ENCODE peak calls at places on chromosome 5, in eight cellular contexts. One of them, this sample, is unnamed. For H3K36me3, the result is how much of the 10 kb centered on the place peaks cover.

GRCh38 chr5:2780421-2781171 is 29.1 kb upstream of the IRX2 start:
- DNase-seq in ovary: no peak
- DNase-seq in tibial artery: no peak
- DNase-seq in esophagus squamous epithelium: no peak
- DNase-seq in WERI-Rb-1: no peak
- DNase-seq in HCT116: no peak
- DNase-seq in hepatocyte: peak
- DNase-seq in SJSA1: no peak
- DNase-seq in this sample: no peak

GRCh38 chr5:170757182-170757601 is 26.3 kb upstream of the GABRP start:
- DNase-seq in WERI-Rb-1: no peak
- DNase-seq in SJSA1: peak
- DNase-seq in tibial artery: peak
- DNase-seq in ovary: no peak
- DNase-seq in hepatocyte: peak
- DNase-seq in esophagus squamous epithelium: no peak
- DNase-seq in HCT116: no peak
- DNase-seq in this sample: no peak

GRCh38 chr5:96657068-96657467 is 5.1 kb upstream of the CAST start:
- DNase-seq in ovary: no peak
- DNase-seq in WERI-Rb-1: no peak
- DNase-seq in SJSA1: peak
- DNase-seq in esophagus squamous epithelium: no peak
- DNase-seq in hepatocyte: peak
- DNase-seq in HCT116: peak
- DNase-seq in tibial artery: peak
- DNase-seq in this sample: no peak

GRCh38 chr5:52269395-52269794 is 518.3 kb upstream of the ITGA1 start:
- DNase-seq in SJSA1: no peak
- DNase-seq in WERI-Rb-1: no peak
- DNase-seq in esophagus squamous epithelium: no peak
- DNase-seq in ovary: no peak
- DNase-seq in HCT116: no peak
- DNase-seq in hepatocyte: no peak
- DNase-seq in tibial artery: no peak
- DNase-seq in this sample: no peak

GRCh38 chr5:56172225-56172624 is 60.9 kb downstream of the ANKRD55 start:
- DNase-seq in esophagus squamous epithelium: no peak
- DNase-seq in hepatocyte: no peak
- DNase-seq in ovary: no peak
- DNase-seq in HCT116: no peak
- DNase-seq in tibial artery: no peak
- DNase-seq in WERI-Rb-1: no peak
- DNase-seq in SJSA1: no peak
- DNase-seq in this sample: no peak

GRCh38 chr5:139131062-139131856 is 66.9 kb downstream of the SIL1 start:
- DNase-seq in SJSA1: no peak
- DNase-seq in esophagus squamous epithelium: no peak
- DNase-seq in tibial artery: peak
- DNase-seq in WERI-Rb-1: no peak
- DNase-seq in HCT116: no peak
- DNase-seq in hepatocyte: peak
- DNase-seq in ovary: peak
- DNase-seq in this sample: no peak

GRCh38 chr5:151520294-151520693 is 70.8 kb downstream of the FAT2 start:
- DNase-seq in ovary: no peak
- DNase-seq in tibial artery: no peak
- DNase-seq in SJSA1: no peak
- DNase-seq in hepatocyte: no peak
- DNase-seq in esophagus squamous epithelium: no peak
- DNase-seq in WERI-Rb-1: no peak
- DNase-seq in HCT116: no peak
- DNase-seq in this sample: no peak

GRCh38 chr5:5678909-5679308 is 256.4 kb downstream of the ICE1 start:
- DNase-seq in SJSA1: peak
- DNase-seq in hepatocyte: no peak
- DNase-seq in esophagus squamous epithelium: no peak
- DNase-seq in HCT116: no peak
- DNase-seq in tibial artery: peak
- DNase-seq in WERI-Rb-1: no peak
- DNase-seq in ovary: no peak
- DNase-seq in this sample: no peak

GRCh38 chr5:78716221-78716620 is 67.6 kb upstream of the LHFPL2 start:
- DNase-seq in tibial artery: no peak
- DNase-seq in esophagus squamous epithelium: no peak
- DNase-seq in WERI-Rb-1: no peak
- DNase-seq in HCT116: no peak
- DNase-seq in hepatocyte: peak
- DNase-seq in SJSA1: peak
- DNase-seq in ovary: no peak
- DNase-seq in this sample: no peak

GRCh38 chr5:4758550-4758949 is 381.6 kb upstream of the ADAMTS16 start:
- DNase-seq in esophagus squamous epithelium: no peak
- DNase-seq in WERI-Rb-1: no peak
- DNase-seq in hepatocyte: no peak
- DNase-seq in ovary: no peak
- DNase-seq in HCT116: no peak
- DNase-seq in tibial artery: no peak
- DNase-seq in SJSA1: no peak
- DNase-seq in this sample: no peak

GRCh38 chr5:54229041-54229780 is 81.2 kb downstream of the ARL15 start:
- DNase-seq in SJSA1: peak
- DNase-seq in WERI-Rb-1: peak
- DNase-seq in HCT116: peak
- DNase-seq in ovary: peak
- DNase-seq in hepatocyte: peak
- DNase-seq in esophagus squamous epithelium: no peak
- DNase-seq in tibial artery: peak
- DNase-seq in this sample: no peak

GRCh38 chr5:93378073-93378472 is 202.9 kb downstream of the NR2F1-AS1 start:
- DNase-seq in HCT116: no peak
- DNase-seq in ovary: no peak
- DNase-seq in WERI-Rb-1: no peak
- DNase-seq in esophagus squamous epithelium: no peak
- DNase-seq in hepatocyte: no peak
- DNase-seq in SJSA1: no peak
- DNase-seq in tibial artery: no peak
- DNase-seq in this sample: no peak

GRCh38 chr5:108966910-108967309 is 219.2 kb downstream of the FER start:
- DNase-seq in HCT116: no peak
- DNase-seq in esophagus squamous epithelium: no peak
- DNase-seq in ovary: no peak
- DNase-seq in hepatocyte: no peak
- DNase-seq in SJSA1: no peak
- DNase-seq in tibial artery: no peak
- DNase-seq in WERI-Rb-1: no peak
- DNase-seq in this sample: no peak

GRCh38 chr5:27130587-27130986 is 92.2 kb upstream of the CDH9 start:
- DNase-seq in hepatocyte: no peak
- DNase-seq in esophagus squamous epithelium: no peak
- DNase-seq in SJSA1: no peak
- DNase-seq in ovary: no peak
- DNase-seq in HCT116: no peak
- DNase-seq in WERI-Rb-1: no peak
- DNase-seq in tibial artery: no peak
- DNase-seq in this sample: no peak

GRCh38 chr5:112279082-112279481 is 140.0 kb downstream of the EPB41L4A start:
- DNase-seq in hepatocyte: no peak
- DNase-seq in ovary: no peak
- DNase-seq in SJSA1: no peak
- DNase-seq in tibial artery: no peak
- DNase-seq in esophagus squamous epithelium: no peak
- DNase-seq in WERI-Rb-1: no peak
- DNase-seq in HCT116: no peak
- DNase-seq in this sample: no peak

GRCh38 chr5:73815631-73816030 is 189.6 kb downstream of the ARHGEF28 start:
- DNase-seq in esophagus squamous epithelium: no peak
- DNase-seq in SJSA1: no peak
- DNase-seq in WERI-Rb-1: no peak
- DNase-seq in HCT116: no peak
- DNase-seq in hepatocyte: no peak
- DNase-seq in ovary: no peak
- DNase-seq in tibial artery: no peak
- DNase-seq in this sample: no peak

GRCh38 chr5:55427157-55427556 is 107.6 kb downstream of the PLPP1 start:
- DNase-seq in HCT116: no peak
- DNase-seq in ovary: no peak
- DNase-seq in tibial artery: no peak
- DNase-seq in SJSA1: peak
- DNase-seq in WERI-Rb-1: no peak
- DNase-seq in hepatocyte: peak
- DNase-seq in esophagus squamous epithelium: no peak
- DNase-seq in this sample: no peak

GRCh38 chr5:1801954-1802295 is 718 bp downstream of the NDUFS6 start:
- DNase-seq in SJSA1: no peak
- DNase-seq in WERI-Rb-1: peak
- DNase-seq in ovary: no peak
- DNase-seq in tibial artery: no peak
- DNase-seq in HCT116: no peak
- DNase-seq in hepatocyte: peak
- DNase-seq in esophagus squamous epithelium: no peak
- DNase-seq in this sample: no peak

GRCh38 chr5:8577792-8578191 is 708.8 kb downstream of the MTRR start:
- DNase-seq in ovary: no peak
- DNase-seq in HCT116: no peak
- DNase-seq in WERI-Rb-1: no peak
- DNase-seq in esophagus squamous epithelium: no peak
- DNase-seq in hepatocyte: no peak
- DNase-seq in tibial artery: no peak
- DNase-seq in SJSA1: no peak
- DNase-seq in this sample: no peak
- H3K36me3 ChIP-seq in ovary: under half
- H3K36me3 ChIP-seq in HCT116: under half
- H3K36me3 ChIP-seq in WERI-Rb-1: under half
- H3K36me3 ChIP-seq in esophagus squamous epithelium: under half
- H3K36me3 ChIP-seq in hepatocyte: under half
- H3K36me3 ChIP-seq in tibial artery: under half
- H3K36me3 ChIP-seq in SJSA1: under half
- H3K36me3 ChIP-seq in this sample: under half

DNA sequence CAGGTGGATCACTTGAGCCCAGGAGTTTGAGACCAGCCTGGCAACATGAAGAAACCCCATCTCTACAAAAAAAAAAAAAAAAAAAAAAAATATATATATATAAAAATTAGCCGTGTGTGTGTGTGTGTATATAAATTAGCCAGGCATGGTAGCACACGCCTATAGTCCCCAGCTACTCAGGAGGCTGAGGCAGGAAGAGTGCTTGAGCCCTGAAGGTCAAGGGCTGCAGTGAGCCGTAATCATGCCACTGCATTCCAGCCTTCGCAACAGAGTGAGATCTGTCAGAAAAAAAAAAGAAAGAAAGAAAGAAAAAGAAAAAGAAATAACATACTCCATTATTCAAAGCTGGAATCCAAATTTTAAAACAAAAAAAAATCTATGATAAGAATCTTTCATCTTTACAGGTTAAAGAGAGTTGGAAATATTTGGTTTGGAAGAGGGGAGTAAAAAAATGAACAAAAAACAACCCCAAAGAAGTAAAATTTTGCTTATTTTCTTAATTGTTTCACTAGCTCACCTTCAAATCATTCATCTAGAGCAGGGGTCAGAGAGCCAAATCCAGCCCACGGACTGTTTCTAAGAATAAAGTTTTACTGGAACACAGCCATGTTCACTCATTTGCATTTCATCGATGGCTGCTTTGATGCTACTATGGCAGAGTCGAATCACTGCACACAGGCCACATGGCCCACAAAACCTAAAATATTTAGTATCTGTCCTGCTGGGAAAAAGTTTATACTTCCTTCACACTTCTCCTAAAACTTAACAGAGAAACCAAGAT is 109.9 kb downstream of the DROSHA start:
- DNase-seq in hepatocyte: no peak
- DNase-seq in HCT116: no peak
- DNase-seq in tibial artery: no peak
- DNase-seq in SJSA1: no peak
- DNase-seq in esophagus squamous epithelium: no peak
- DNase-seq in WERI-Rb-1: no peak
- DNase-seq in ovary: no peak
- DNase-seq in this sample: no peak
- H3K36me3 ChIP-seq in hepatocyte: under half
- H3K36me3 ChIP-seq in HCT116: under half
- H3K36me3 ChIP-seq in tibial artery: half or more
- H3K36me3 ChIP-seq in SJSA1: under half
- H3K36me3 ChIP-seq in esophagus squamous epithelium: under half
- H3K36me3 ChIP-seq in WERI-Rb-1: half or more
- H3K36me3 ChIP-seq in ovary: under half
- H3K36me3 ChIP-seq in this sample: under half

GRCh38 chr5:34460496-34460895 is 195.6 kb upstream of the RAI14 start:
- DNase-seq in tibial artery: no peak
- DNase-seq in hepatocyte: no peak
- DNase-seq in ovary: no peak
- DNase-seq in WERI-Rb-1: no peak
- DNase-seq in esophagus squamous epithelium: no peak
- DNase-seq in HCT116: no peak
- DNase-seq in SJSA1: no peak
- DNase-seq in this sample: no peak
- H3K36me3 ChIP-seq in tibial artery: under half
- H3K36me3 ChIP-seq in hepatocyte: under half
- H3K36me3 ChIP-seq in ovary: under half
- H3K36me3 ChIP-seq in WERI-Rb-1: under half
- H3K36me3 ChIP-seq in esophagus squamous epithelium: under half
- H3K36me3 ChIP-seq in HCT116: under half
- H3K36me3 ChIP-seq in SJSA1: under half
- H3K36me3 ChIP-seq in this sample: under half

GRCh38 chr5:152523964-152524363 is 118.9 kb upstream of the NMUR2 start:
- DNase-seq in HCT116: no peak
- DNase-seq in esophagus squamous epithelium: no peak
- DNase-seq in hepatocyte: no peak
- DNase-seq in ovary: no peak
- DNase-seq in WERI-Rb-1: no peak
- DNase-seq in SJSA1: no peak
- DNase-seq in tibial artery: no peak
- DNase-seq in this sample: no peak

GRCh38 chr5:152532714-152533113 is 127.6 kb upstream of the NMUR2 start:
- DNase-seq in SJSA1: peak
- DNase-seq in WERI-Rb-1: no peak
- DNase-seq in hepatocyte: peak
- DNase-seq in ovary: no peak
- DNase-seq in HCT116: peak
- DNase-seq in tibial artery: no peak
- DNase-seq in esophagus squamous epithelium: no peak
- DNase-seq in this sample: no peak

GRCh38 chr5:152527358-152528048 is 122.4 kb upstream of the NMUR2 start:
- DNase-seq in tibial artery: no peak
- DNase-seq in hepatocyte: no peak
- DNase-seq in HCT116: no peak
- DNase-seq in WERI-Rb-1: no peak
- DNase-seq in ovary: no peak
- DNase-seq in SJSA1: no peak
- DNase-seq in esophagus squamous epithelium: no peak
- DNase-seq in this sample: no peak

DNA sequence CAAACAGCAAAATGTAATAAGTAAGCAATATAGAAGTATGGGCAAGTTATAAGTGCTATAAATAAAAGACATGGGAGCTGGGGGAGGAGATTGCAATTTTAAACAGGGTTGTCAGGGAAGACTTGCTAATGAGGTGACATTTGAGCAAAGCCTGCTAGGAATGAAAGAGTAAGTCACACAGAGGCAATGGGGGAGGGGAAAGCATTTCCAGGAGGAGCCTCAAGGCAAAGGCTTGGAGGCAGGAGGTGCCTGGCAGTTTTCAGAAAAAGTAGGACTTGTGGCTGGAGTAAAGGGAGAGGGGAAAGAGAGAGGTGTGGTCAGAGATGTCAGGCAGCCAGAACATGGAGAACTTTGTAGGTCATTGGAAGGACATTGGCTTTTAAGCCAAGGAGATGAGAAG is 124.4 kb upstream of the NMUR2 start:
- DNase-seq in hepatocyte: no peak
- DNase-seq in HCT116: no peak
- DNase-seq in ovary: no peak
- DNase-seq in esophagus squamous epithelium: no peak
- DNase-seq in SJSA1: no peak
- DNase-seq in tibial artery: no peak
- DNase-seq in WERI-Rb-1: no peak
- DNase-seq in this sample: no peak
- H3K36me3 ChIP-seq in hepatocyte: under half
- H3K36me3 ChIP-seq in HCT116: under half
- H3K36me3 ChIP-seq in ovary: under half
- H3K36me3 ChIP-seq in esophagus squamous epithelium: under half
- H3K36me3 ChIP-seq in SJSA1: under half
- H3K36me3 ChIP-seq in tibial artery: under half
- H3K36me3 ChIP-seq in WERI-Rb-1: under half
- H3K36me3 ChIP-seq in this sample: under half